ENCODE peak calls at places on chromosomes 3 and 15, in nine cellular contexts. K is astrocyte of the cerebellum, C is uterus, Y is A549, S is heart left ventricle, P is body of pancreas, J is BE2C, G is foreskin fibroblast, A is heart right ventricle. T is an unnamed sample.

GRCh38 chr15:71116366-71116765 is 1.1 kb downstream of the THSD4 start:
- DNase-seq in K (no peak), C (no peak), Y (no peak), S (no peak), P (no peak), J (no peak), G (no peak), A (no peak), T (no peak)

GRCh38 chr15:81271761-81272644 is 51.9 kb downstream of the STARD5 start:
- DNase-seq in K (no peak), C (no peak), Y (no peak), S (no peak), P (no peak), J (no peak), G (no peak), A (no peak), T (no peak)

GRCh38 chr3:188901126-188901525 is 270.6 kb upstream of the TPRG1 start:
- DNase-seq in K (no peak), C (no peak), Y (no peak), S (no peak), P (no peak), J (no peak), G (peak), A (no peak), T (no peak)

GRCh38 chr3:101279765-101280385 is 40.5 kb downstream of the IMPG2 start:
- DNase-seq in K (no peak), C (no peak), Y (no peak), S (no peak), P (no peak), J (no peak), G (no peak), A (no peak), T (no peak)

GRCh38 chr15:69593488-69593887 is 140.9 kb downstream of the RPLP1 start:
- DNase-seq in K (no peak), C (no peak), Y (no peak), S (no peak), P (no peak), J (no peak), G (no peak), A (no peak), T (peak)

GRCh38 chr3:190192087-190192486 is 71.4 kb upstream of the P3H2 start:
- DNase-seq in K (no peak), C (no peak), Y (no peak), S (no peak), P (no peak), J (no peak), G (no peak), A (no peak), T (no peak)

GRCh38 chr3:11006986-11007385 is 14.4 kb downstream of the SLC6A1 start:
- DNase-seq in K (no peak), C (no peak), Y (no peak), S (no peak), P (no peak), J (no peak), G (no peak), A (no peak), T (no peak)

GRCh38 chr3:140420621-140421357 is 257.1 kb upstream of the TRIM42 start:
- DNase-seq in K (peak), C (no peak), Y (no peak), S (no peak), P (peak), J (no peak), G (peak), A (no peak), T (no peak)

GRCh38 chr3:93855406-93855805 is 118.3 kb downstream of the PROS1 start:
- DNase-seq in K (no peak), C (no peak), Y (no peak), S (no peak), P (no peak), J (no peak), G (peak), A (no peak), T (no peak)

GRCh38 chr3:36904641-36905040 is 40.2 kb downstream of the TRANK1 start:
- DNase-seq in K (no peak), C (no peak), Y (no peak), S (no peak), P (no peak), J (peak), G (no peak), A (no peak), T (no peak)

GRCh38 chr3:183158552-183159006 is 4.0 kb downstream of the LAMP3 start:
- DNase-seq in K (peak), C (no peak), Y (no peak), S (no peak), P (no peak), J (no peak), G (no peak), A (no peak), T (no peak)

GRCh38 chr3:128082545-128082944 is 30.3 kb downstream of the SEC61A1 start:
- DNase-seq in K (no peak), C (no peak), Y (no peak), S (no peak), P (no peak), J (no peak), G (no peak), A (no peak), T (no peak)

GRCh38 chr15:67805871-67806538 is 19.3 kb upstream of the SKOR1 start:
- DNase-seq in K (no peak), C (no peak), Y (no peak), S (no peak), P (no peak), J (no peak), G (no peak), A (no peak), T (no peak)

GRCh38 chr3:41267975-41268640 is 68.8 kb downstream of the CTNNB1 start:
- DNase-seq in K (peak), C (no peak), Y (peak), S (no peak), P (no peak), J (no peak), G (peak), A (no peak), T (no peak)

GRCh38 chr3:70606018-70606417 is 293.6 kb upstream of the MDFIC2 start:
- DNase-seq in K (no peak), C (no peak), Y (no peak), S (no peak), P (no peak), J (no peak), G (no peak), A (no peak), T (no peak)

GRCh38 chr3:52001443-52001974 is 5.8 kb upstream of the RPL29 start:
- DNase-seq in K (peak), C (peak), Y (peak), S (peak), P (peak), J (peak), G (peak), A (peak), T (peak)

GRCh38 chr3:141959921-141960554 is 83.6 kb downstream of the ATP1B3 start:
- DNase-seq in K (no peak), C (no peak), Y (no peak), S (no peak), P (no peak), J (no peak), G (peak), A (no peak), T (no peak)

GRCh38 chr3:9704343-9705322 is 1.0 kb downstream of the CPNE9 start:
- DNase-seq in K (no peak), C (peak), Y (peak), S (peak), P (peak), J (peak), G (peak), A (no peak), T (peak)

GRCh38 chr3:63354160-63354559 is 76.1 kb downstream of the SYNPR start:
- DNase-seq in K (no peak), C (no peak), Y (no peak), S (no peak), P (no peak), J (no peak), G (peak), A (no peak), T (no peak)

GRCh38 chr15:74179983-74180688 is 6.6 kb downstream of the ISLR start:
- DNase-seq in K (no peak), C (peak), Y (no peak), S (peak), P (no peak), J (peak), G (peak), A (peak), T (no peak)

GRCh38 chr3:70803317-70803716 is 490.9 kb upstream of the MDFIC2 start:
- DNase-seq in K (no peak), C (no peak), Y (no peak), S (no peak), P (no peak), J (no peak), G (no peak), A (no peak), T (no peak)

GRCh38 chr15:61195116-61196002 is 33.7 kb downstream of the RORA start:
- DNase-seq in K (no peak), C (no peak), Y (peak), S (no peak), P (no peak), J (peak), G (peak), A (no peak), T (no peak)

GRCh38 chr15:73985101-73985873 is 6.8 kb downstream of the STOML1 start:
- DNase-seq in K (no peak), C (no peak), Y (no peak), S (no peak), P (no peak), J (no peak), G (no peak), A (no peak), T (peak)

GRCh38 chr3:30112904-30113484 is 493.4 kb upstream of the TGFBR2 start:
- DNase-seq in K (peak), C (no peak), Y (peak), S (no peak), P (no peak), J (no peak), G (peak), A (no peak), T (no peak)

GRCh38 chr15:96184297-96184696 is 146.2 kb upstream of the NR2F2 start:
- DNase-seq in K (no peak), C (no peak), Y (no peak), S (no peak), P (no peak), J (no peak), G (no peak), A (no peak), T (no peak)

GRCh38 chr15:96183020-96183926 is 147.2 kb upstream of the NR2F2 start:
- DNase-seq in K (no peak), C (no peak), Y (no peak), S (no peak), P (no peak), J (no peak), G (no peak), A (no peak), T (no peak)

GRCh38 chr15:96181873-96182301 is 148.6 kb upstream of the NR2F2 start:
- DNase-seq in K (no peak), C (peak), Y (no peak), S (peak), P (no peak), J (no peak), G (peak), A (peak), T (peak)

GRCh38 chr15:96186105-96186504 is 144.4 kb upstream of the NR2F2 start:
- DNase-seq in K (no peak), C (no peak), Y (no peak), S (no peak), P (no peak), J (no peak), G (no peak), A (no peak), T (no peak)

GRCh38 chr15:96183927-96184266 is 146.6 kb upstream of the NR2F2 start:
- DNase-seq in K (no peak), C (no peak), Y (no peak), S (no peak), P (no peak), J (no peak), G (no peak), A (no peak), T (no peak)
- H3K4me3 ChIP-seq in K (no peak), C (no peak), Y (peak), S (no peak), P (no peak), J (no peak), G (no peak), A (no peak), T (no peak)

DNA sequence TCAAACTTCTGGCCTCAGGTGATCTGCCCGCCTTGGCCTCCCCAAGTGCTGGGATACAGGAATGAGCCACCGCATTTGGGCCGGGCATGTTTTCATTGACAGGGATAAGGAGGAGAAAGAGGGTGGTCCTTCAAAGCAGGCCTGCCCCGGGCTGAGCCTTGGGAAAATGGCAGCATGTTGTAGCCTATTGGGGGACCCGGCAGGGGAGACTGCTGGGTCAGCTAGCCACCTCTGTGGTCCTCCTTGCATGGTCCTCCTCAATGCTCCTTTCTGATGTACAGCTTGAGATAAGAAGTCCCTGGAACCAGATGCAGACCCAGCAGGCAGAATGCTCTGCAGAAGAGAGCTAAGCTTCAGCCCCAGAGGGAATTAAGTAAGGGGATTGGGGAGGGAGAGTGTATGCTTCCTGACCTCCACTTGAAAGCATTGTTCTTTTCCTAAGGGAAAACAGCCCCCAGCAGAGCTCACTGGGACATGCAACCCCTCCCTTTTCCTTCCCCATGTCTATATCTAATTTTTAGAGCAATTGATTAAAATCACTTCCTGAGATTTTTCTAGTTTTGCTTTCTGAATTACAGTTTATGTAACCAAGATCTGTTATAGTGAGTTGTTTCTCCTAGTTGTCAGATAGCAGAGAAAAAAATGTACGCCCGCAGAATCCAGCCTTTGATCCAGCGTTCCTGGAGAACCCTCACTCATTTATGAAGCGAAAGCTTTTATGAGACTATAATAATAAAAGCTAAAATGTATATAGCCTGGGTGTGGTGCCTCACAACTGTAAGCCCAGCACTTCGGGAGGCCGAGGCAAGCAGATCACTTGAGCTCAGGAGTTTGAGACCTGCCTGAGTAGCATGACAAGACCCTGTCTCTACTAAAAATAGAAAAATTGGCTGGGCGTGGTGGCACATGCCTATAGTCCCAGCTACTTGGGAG is 48.7 kb upstream of the VILL start:
- DNase-seq in K (no peak), C (no peak), Y (no peak), S (no peak), P (no peak), J (no peak), G (no peak), A (no peak), T (peak)
- H3K4me3 ChIP-seq in K (no peak), C (no peak), Y (no peak), S (peak), P (no peak), J (no peak), G (no peak), A (no peak), T (no peak)

DNA sequence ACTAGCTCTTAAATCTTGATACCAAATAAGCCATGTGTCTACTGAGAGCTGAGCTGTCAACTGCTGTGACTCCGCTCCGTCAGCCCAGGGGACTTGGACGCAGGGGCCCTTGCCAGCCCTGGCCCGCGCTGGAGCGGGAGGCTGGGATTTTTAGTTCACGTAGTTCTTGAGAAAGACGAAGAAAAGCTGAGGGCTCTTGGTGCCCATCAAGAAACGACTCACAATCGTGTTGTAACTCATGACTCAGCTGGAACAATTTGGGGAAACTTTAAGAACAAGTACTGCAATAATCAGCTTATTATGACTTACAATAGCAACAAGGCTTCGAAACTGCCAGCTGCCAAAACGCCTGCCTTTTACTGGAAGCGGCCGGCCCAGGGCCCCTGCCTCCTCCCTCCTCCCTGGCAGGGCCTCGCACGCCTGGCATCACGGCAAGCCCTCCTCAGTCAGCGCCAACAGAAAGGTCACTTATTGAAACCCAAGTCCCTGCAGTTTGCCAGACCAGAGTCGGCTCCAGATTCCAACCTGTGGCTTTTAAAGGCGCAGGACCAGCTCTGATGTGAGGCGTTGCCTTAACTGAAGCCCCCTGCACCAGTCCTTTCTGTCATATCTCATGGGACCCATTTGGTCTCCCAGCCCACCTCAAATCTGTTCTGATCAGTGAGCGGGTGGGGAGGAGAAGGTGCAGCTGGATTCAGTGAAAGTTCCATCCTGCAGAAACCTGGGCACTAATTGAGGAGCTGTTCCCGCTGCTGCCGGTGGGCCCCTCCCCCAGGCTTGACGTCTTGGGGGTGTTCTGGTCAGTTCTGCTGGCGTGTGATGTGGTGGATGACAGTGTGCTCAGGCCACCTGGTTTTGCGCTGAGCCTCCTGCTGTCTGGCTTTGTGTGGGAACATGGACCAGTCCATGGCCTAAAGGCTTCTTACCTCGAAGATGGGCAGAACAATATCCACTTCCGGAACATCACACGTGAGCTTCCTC is 60.1 kb downstream of the RGMA start:
- DNase-seq in K (peak), C (peak), Y (no peak), S (peak), P (peak), J (peak), G (peak), A (peak), T (peak)
- H3K4me3 ChIP-seq in K (no peak), C (no peak), Y (no peak), S (peak), P (no peak), J (no peak), G (no peak), A (no peak), T (no peak)

GRCh38 chr3:147412491-147412916 is 3.3 kb downstream of the ZIC1 start:
- DNase-seq in K (no peak), C (no peak), Y (no peak), S (no peak), P (no peak), J (no peak), G (no peak), A (no peak), T (no peak)

GRCh38 chr3:147414369-147415135 is 5.4 kb downstream of the ZIC1 start:
- DNase-seq in K (no peak), C (no peak), Y (no peak), S (no peak), P (no peak), J (no peak), G (no peak), A (no peak), T (no peak)

GRCh38 chr3:147412917-147413711 is 3.9 kb downstream of the ZIC1 start:
- DNase-seq in K (no peak), C (no peak), Y (no peak), S (no peak), P (no peak), J (no peak), G (no peak), A (no peak), T (no peak)

GRCh38 chr3:147415337-147415736 is 6.2 kb downstream of the ZIC1 start:
- DNase-seq in K (no peak), C (no peak), Y (no peak), S (no peak), P (no peak), J (no peak), G (no peak), A (no peak), T (no peak)

DNA sequence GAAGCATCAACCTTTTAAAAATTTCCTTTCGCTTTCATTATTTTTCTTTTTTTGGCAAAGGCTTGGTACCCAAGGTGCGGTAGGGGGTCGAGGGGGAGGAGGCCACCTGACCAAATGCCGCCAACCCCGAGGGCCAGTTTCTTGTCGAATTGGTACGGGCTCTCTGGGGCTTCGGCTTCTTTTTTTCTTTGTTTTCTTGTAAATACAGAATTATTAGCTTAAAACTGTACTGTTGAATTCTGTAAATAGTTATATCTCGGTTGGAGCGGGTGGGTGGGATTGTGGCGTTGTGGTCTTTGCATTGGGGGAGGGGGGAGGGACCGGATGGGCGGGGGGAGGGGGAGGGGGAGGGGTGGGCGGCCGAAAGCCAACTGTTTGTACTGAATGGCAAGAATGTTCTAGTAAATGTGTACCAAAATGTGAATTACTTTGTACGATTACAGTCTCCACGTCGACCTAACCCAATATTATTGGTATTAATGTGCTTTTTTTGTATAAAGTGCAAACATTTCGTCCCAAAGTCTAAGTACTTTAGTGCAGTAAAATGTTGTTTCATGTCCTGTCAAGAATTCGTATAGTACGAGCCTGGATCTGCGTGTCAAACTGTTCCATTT is 4.7 kb downstream of the ZIC1 start:
- DNase-seq in K (no peak), C (no peak), Y (no peak), S (no peak), P (no peak), J (no peak), G (no peak), A (no peak), T (no peak)
- H3K4me3 ChIP-seq in K (peak), C (no peak), Y (no peak), S (peak), P (no peak), J (no peak), G (peak), A (peak), T (no peak)

GRCh38 chr3:459376-459710 is 262.8 kb downstream of the CHL1 start:
- DNase-seq in K (no peak), C (no peak), Y (no peak), S (no peak), P (no peak), J (no peak), G (no peak), A (no peak), T (no peak)
- H3K4me3 ChIP-seq in K (no peak), C (no peak), Y (no peak), S (no peak), P (no peak), J (no peak), G (no peak), A (no peak), T (no peak)

GRCh38 chr15:90638963-90639362 is 78.2 kb upstream of the BLM start:
- DNase-seq in K (no peak), C (no peak), Y (no peak), S (no peak), P (no peak), J (no peak), G (no peak), A (no peak), T (no peak)
- H3K4me3 ChIP-seq in K (no peak), C (no peak), Y (no peak), S (no peak), P (no peak), J (no peak), G (no peak), A (no peak), T (no peak)

GRCh38 chr3:168097381-168097780 is 1.7 kb upstream of the GOLIM4 start:
- DNase-seq in K (no peak), C (no peak), Y (no peak), S (no peak), P (no peak), J (no peak), G (no peak), A (no peak), T (no peak)
- H3K4me3 ChIP-seq in K (no peak), C (no peak), Y (no peak), S (no peak), P (no peak), J (no peak), G (no peak), A (no peak), T (no peak)

DNA sequence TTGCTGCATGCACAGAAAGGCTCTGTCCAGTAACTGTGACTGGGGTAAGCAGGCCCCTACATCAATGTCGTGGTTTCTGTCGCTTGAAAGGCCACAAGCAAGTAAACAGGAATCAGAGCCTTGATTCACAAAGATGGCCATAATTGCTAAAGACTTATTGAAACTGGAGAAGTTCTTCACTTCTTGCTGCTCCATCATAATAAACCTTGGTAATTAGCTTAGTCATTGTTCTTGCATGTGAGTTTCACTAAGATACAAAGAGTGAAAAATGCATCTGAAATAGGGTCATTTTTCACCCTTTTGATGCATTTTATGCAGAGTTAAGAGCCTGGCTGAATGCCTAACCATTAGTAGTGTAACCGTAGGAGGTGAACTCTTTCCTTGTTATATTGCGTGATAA is 3.2 kb downstream of the SEMA6D start:
- DNase-seq in K (no peak), C (no peak), Y (no peak), S (no peak), P (no peak), J (no peak), G (no peak), A (no peak), T (no peak)
- H3K4me3 ChIP-seq in K (peak), C (no peak), Y (no peak), S (peak), P (no peak), J (no peak), G (peak), A (no peak), T (no peak)